ENCODE peak calls at places on chromosome 5, in eight cellular contexts. One of them, this sample, is unnamed.

GRCh38 chr5:170751631-170752030 is 31.9 kb upstream of the GABRP start:
- DNase-seq in IMR-90: no peak
- DNase-seq in choroid plexus epithelial cell: peak
- DNase-seq in AG10803: no peak
- DNase-seq in tibial artery: no peak
- DNase-seq in stomach: no peak
- DNase-seq in foreskin fibroblast: no peak
- DNase-seq in fibroblast of lung: no peak
- DNase-seq in this sample: no peak

GRCh38 chr5:54930736-54931135 is 54.7 kb downstream of the ESM1 start:
- DNase-seq in AG10803: no peak
- DNase-seq in fibroblast of lung: no peak
- DNase-seq in IMR-90: no peak
- DNase-seq in tibial artery: no peak
- DNase-seq in stomach: no peak
- DNase-seq in choroid plexus epithelial cell: no peak
- DNase-seq in foreskin fibroblast: no peak
- DNase-seq in this sample: no peak

GRCh38 chr5:119282628-119283027 is 73.2 kb upstream of the TNFAIP8 start:
- DNase-seq in fibroblast of lung: no peak
- DNase-seq in IMR-90: no peak
- DNase-seq in stomach: no peak
- DNase-seq in tibial artery: no peak
- DNase-seq in choroid plexus epithelial cell: no peak
- DNase-seq in AG10803: no peak
- DNase-seq in foreskin fibroblast: no peak
- DNase-seq in this sample: no peak

GRCh38 chr5:141747646-141748229 is 65.7 kb upstream of the ARAP3 start:
- DNase-seq in foreskin fibroblast: no peak
- DNase-seq in tibial artery: no peak
- DNase-seq in stomach: no peak
- DNase-seq in IMR-90: no peak
- DNase-seq in fibroblast of lung: no peak
- DNase-seq in choroid plexus epithelial cell: no peak
- DNase-seq in AG10803: no peak
- DNase-seq in this sample: no peak

GRCh38 chr5:159465604-159466003 is 135.3 kb upstream of the IL12B start:
- DNase-seq in IMR-90: no peak
- DNase-seq in fibroblast of lung: no peak
- DNase-seq in foreskin fibroblast: no peak
- DNase-seq in AG10803: no peak
- DNase-seq in stomach: no peak
- DNase-seq in choroid plexus epithelial cell: no peak
- DNase-seq in tibial artery: no peak
- DNase-seq in this sample: no peak

GRCh38 chr5:76942581-76942980 is 10.3 kb upstream of the CRHBP start:
- DNase-seq in choroid plexus epithelial cell: peak
- DNase-seq in foreskin fibroblast: peak
- DNase-seq in IMR-90: peak
- DNase-seq in fibroblast of lung: peak
- DNase-seq in stomach: no peak
- DNase-seq in tibial artery: no peak
- DNase-seq in AG10803: peak
- DNase-seq in this sample: no peak

GRCh38 chr5:165920655-165921054 is 2370.8 kb upstream of the WWC1 start:
- DNase-seq in AG10803: no peak
- DNase-seq in stomach: no peak
- DNase-seq in fibroblast of lung: no peak
- DNase-seq in tibial artery: no peak
- DNase-seq in IMR-90: no peak
- DNase-seq in choroid plexus epithelial cell: no peak
- DNase-seq in foreskin fibroblast: no peak
- DNase-seq in this sample: no peak

GRCh38 chr5:30030110-30030509 is 1163.4 kb upstream of the CDH6 start:
- DNase-seq in choroid plexus epithelial cell: no peak
- DNase-seq in tibial artery: no peak
- DNase-seq in IMR-90: no peak
- DNase-seq in stomach: no peak
- DNase-seq in foreskin fibroblast: no peak
- DNase-seq in AG10803: no peak
- DNase-seq in fibroblast of lung: no peak
- DNase-seq in this sample: no peak

GRCh38 chr5:170302729-170303501 is 5.3 kb upstream of the LCP2 start:
- DNase-seq in AG10803: no peak
- DNase-seq in fibroblast of lung: no peak
- DNase-seq in tibial artery: no peak
- DNase-seq in choroid plexus epithelial cell: peak
- DNase-seq in IMR-90: no peak
- DNase-seq in stomach: no peak
- DNase-seq in foreskin fibroblast: no peak
- DNase-seq in this sample: no peak

GRCh38 chr5:109853362-109853761 is 163.6 kb downstream of the MAN2A1 start:
- DNase-seq in IMR-90: no peak
- DNase-seq in AG10803: peak
- DNase-seq in stomach: no peak
- DNase-seq in tibial artery: no peak
- DNase-seq in choroid plexus epithelial cell: peak
- DNase-seq in foreskin fibroblast: peak
- DNase-seq in fibroblast of lung: no peak
- DNase-seq in this sample: no peak

GRCh38 chr5:150582281-150582791 is 58.1 kb upstream of the SYNPO start:
- DNase-seq in tibial artery: peak
- DNase-seq in IMR-90: peak
- DNase-seq in foreskin fibroblast: peak
- DNase-seq in AG10803: peak
- DNase-seq in stomach: peak
- DNase-seq in fibroblast of lung: peak
- DNase-seq in choroid plexus epithelial cell: peak
- DNase-seq in this sample: no peak

DNA sequence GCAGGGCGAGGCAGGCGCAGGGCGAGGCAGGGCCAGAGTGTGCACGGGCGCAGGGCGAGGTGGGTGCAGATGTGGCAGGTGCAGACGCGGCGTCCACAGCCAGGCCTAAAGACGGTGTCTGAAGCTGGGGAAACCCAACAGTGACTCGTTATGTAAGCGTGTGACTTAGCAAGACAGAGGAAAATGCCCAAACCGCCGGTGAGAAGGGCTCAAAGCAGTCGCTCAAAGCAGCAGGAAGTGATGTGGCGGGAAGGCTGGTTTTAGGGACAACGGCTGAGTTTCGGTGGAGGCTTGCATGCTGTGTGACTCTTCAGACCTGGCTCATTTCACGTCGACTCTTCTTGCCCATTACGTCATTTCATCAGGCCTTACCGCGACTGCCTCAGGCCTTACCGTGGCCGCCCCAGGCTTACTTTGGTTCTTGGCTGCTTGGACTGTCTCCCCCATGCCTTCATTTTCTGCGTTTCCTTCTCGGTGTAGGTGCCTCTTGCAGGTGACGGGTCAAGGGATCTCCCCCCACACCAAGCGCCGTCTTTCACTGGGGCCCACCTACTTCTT is 50.5 kb upstream of the EXOC3 start:
- DNase-seq in stomach: peak
- DNase-seq in tibial artery: peak
- DNase-seq in AG10803: peak
- DNase-seq in IMR-90: peak
- DNase-seq in fibroblast of lung: no peak
- DNase-seq in foreskin fibroblast: peak
- DNase-seq in choroid plexus epithelial cell: peak
- DNase-seq in this sample: no peak
- H3K4me3 ChIP-seq in stomach: no peak
- H3K4me3 ChIP-seq in tibial artery: no peak
- H3K4me3 ChIP-seq in AG10803: no peak
- H3K4me3 ChIP-seq in IMR-90: no peak
- H3K4me3 ChIP-seq in fibroblast of lung: no peak
- H3K4me3 ChIP-seq in foreskin fibroblast: no peak
- H3K4me3 ChIP-seq in choroid plexus epithelial cell: no peak
- H3K4me3 ChIP-seq in this sample: no peak

GRCh38 chr5:127299678-127300077 is 9.1 kb downstream of the MEGF10 start:
- DNase-seq in stomach: no peak
- DNase-seq in IMR-90: no peak
- DNase-seq in fibroblast of lung: no peak
- DNase-seq in choroid plexus epithelial cell: peak
- DNase-seq in AG10803: no peak
- DNase-seq in tibial artery: no peak
- DNase-seq in foreskin fibroblast: peak
- DNase-seq in this sample: no peak
- TF ChIP-seq CTCF in stomach: no peak
- TF ChIP-seq CTCF in IMR-90: no peak
- TF ChIP-seq CTCF in fibroblast of lung: no peak
- TF ChIP-seq CTCF in choroid plexus epithelial cell: peak
- TF ChIP-seq CTCF in AG10803: no peak
- TF ChIP-seq CTCF in tibial artery: no peak
- TF ChIP-seq CTCF in foreskin fibroblast: no peak
- TF ChIP-seq CTCF in this sample: no peak

GRCh38 chr5:157994906-157995519 is 136.1 kb upstream of the CLINT1 start:
- DNase-seq in IMR-90: peak
- DNase-seq in foreskin fibroblast: peak
- DNase-seq in fibroblast of lung: peak
- DNase-seq in choroid plexus epithelial cell: peak
- DNase-seq in tibial artery: peak
- DNase-seq in stomach: peak
- DNase-seq in AG10803: peak
- DNase-seq in this sample: no peak
- H3K4me3 ChIP-seq in IMR-90: no peak
- H3K4me3 ChIP-seq in foreskin fibroblast: no peak
- H3K4me3 ChIP-seq in fibroblast of lung: no peak
- H3K4me3 ChIP-seq in choroid plexus epithelial cell: no peak
- H3K4me3 ChIP-seq in tibial artery: no peak
- H3K4me3 ChIP-seq in stomach: no peak
- H3K4me3 ChIP-seq in AG10803: no peak
- H3K4me3 ChIP-seq in this sample: no peak

GRCh38 chr5:23026252-23027170 is 173.4 kb upstream of the CDH12 start:
- DNase-seq in fibroblast of lung: peak
- DNase-seq in IMR-90: no peak
- DNase-seq in AG10803: no peak
- DNase-seq in tibial artery: no peak
- DNase-seq in foreskin fibroblast: peak
- DNase-seq in stomach: no peak
- DNase-seq in choroid plexus epithelial cell: peak
- DNase-seq in this sample: no peak
- TF ChIP-seq CTCF in fibroblast of lung: no peak
- TF ChIP-seq CTCF in IMR-90: no peak
- TF ChIP-seq CTCF in AG10803: no peak
- TF ChIP-seq CTCF in tibial artery: no peak
- TF ChIP-seq CTCF in foreskin fibroblast: no peak
- TF ChIP-seq CTCF in stomach: no peak
- TF ChIP-seq CTCF in choroid plexus epithelial cell: no peak
- TF ChIP-seq CTCF in this sample: no peak

GRCh38 chr5:132013006-132013689 is 1.7 kb upstream of the ACSL6 start:
- DNase-seq in IMR-90: no peak
- DNase-seq in AG10803: no peak
- DNase-seq in fibroblast of lung: no peak
- DNase-seq in foreskin fibroblast: no peak
- DNase-seq in stomach: peak
- DNase-seq in choroid plexus epithelial cell: no peak
- DNase-seq in tibial artery: peak
- DNase-seq in this sample: no peak
- H3K4me3 ChIP-seq in IMR-90: no peak
- H3K4me3 ChIP-seq in AG10803: no peak
- H3K4me3 ChIP-seq in fibroblast of lung: no peak
- H3K4me3 ChIP-seq in foreskin fibroblast: no peak
- H3K4me3 ChIP-seq in stomach: no peak
- H3K4me3 ChIP-seq in choroid plexus epithelial cell: no peak
- H3K4me3 ChIP-seq in tibial artery: no peak
- H3K4me3 ChIP-seq in this sample: no peak

DNA sequence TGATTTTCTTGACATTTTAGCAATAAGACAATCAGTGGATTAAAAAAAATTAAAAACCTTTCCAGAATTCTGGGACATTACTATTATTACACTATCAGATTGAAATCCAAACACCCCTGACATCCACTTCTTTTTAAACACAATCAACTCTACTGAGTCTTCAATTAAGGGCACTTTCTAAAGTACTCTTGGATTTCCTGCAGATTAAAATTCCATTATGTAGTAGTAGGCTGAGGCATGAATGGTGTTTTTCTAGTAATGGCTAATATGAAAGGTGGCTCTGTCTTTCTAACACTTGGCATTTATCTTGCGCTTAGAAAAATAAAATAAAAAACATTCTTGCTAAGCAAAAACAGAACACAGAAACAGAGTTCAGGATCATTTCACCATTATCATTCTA is 107.8 kb downstream of the OXCT1 start:
- DNase-seq in tibial artery: no peak
- DNase-seq in stomach: no peak
- DNase-seq in AG10803: no peak
- DNase-seq in choroid plexus epithelial cell: no peak
- DNase-seq in IMR-90: no peak
- DNase-seq in foreskin fibroblast: no peak
- DNase-seq in fibroblast of lung: no peak
- DNase-seq in this sample: no peak
- TF ChIP-seq CTCF in tibial artery: no peak
- TF ChIP-seq CTCF in stomach: no peak
- TF ChIP-seq CTCF in AG10803: no peak
- TF ChIP-seq CTCF in choroid plexus epithelial cell: no peak
- TF ChIP-seq CTCF in IMR-90: no peak
- TF ChIP-seq CTCF in foreskin fibroblast: no peak
- TF ChIP-seq CTCF in fibroblast of lung: no peak
- TF ChIP-seq CTCF in this sample: no peak

DNA sequence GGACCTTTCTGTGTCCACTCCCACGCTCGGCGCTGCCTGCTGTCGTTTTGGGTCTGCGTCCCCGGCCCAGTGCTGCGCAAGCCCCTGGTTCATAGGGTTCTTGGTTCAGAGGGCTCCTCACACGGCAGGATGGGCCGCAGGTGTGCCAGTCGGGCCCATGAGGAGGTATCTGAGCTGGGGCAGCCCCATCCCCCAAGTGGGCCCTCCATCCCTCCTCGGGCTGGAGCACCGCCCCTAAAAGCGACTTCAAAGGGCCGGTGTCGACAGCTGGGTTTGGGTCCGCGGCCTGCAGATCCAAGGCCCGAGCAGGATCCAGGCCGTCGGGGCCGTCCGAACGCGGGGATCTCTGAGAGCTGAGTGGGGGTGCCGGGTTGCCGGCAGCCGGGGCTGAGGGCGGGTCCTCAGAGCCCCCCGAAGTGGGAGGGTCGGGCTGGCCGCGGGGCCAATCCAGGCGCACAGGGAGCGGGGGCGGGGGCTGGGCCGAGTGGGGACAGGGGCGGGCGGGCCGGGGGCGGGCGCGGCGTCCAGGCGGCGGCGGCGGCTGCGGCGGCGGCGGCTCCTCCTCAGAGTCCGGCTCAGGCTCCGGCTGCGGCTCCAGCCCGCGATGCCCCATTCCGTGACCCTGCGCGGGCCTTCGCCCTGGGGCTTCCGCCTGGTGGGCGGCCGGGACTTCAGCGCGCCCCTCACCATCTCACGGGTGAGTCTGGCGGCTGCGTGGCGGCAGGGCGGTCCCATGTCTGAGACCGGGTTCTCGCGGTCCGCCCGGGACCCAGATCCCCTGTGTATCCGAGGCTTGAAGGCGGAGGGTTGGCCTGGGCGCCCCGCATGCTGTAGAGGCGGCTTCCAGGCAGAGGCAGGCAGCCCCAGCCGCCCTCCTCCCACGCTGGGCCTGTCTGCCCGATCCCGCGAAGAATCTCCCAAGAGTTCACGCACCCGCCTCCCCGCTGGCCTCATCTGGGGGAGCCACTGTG is at the start of gene PDLIM4:
- DNase-seq in IMR-90: no peak
- DNase-seq in tibial artery: peak
- DNase-seq in choroid plexus epithelial cell: peak
- DNase-seq in fibroblast of lung: peak
- DNase-seq in stomach: no peak
- DNase-seq in foreskin fibroblast: no peak
- DNase-seq in AG10803: no peak
- DNase-seq in this sample: no peak
- H3K4me3 ChIP-seq in IMR-90: peak
- H3K4me3 ChIP-seq in tibial artery: peak
- H3K4me3 ChIP-seq in choroid plexus epithelial cell: peak
- H3K4me3 ChIP-seq in fibroblast of lung: peak
- H3K4me3 ChIP-seq in stomach: peak
- H3K4me3 ChIP-seq in foreskin fibroblast: peak
- H3K4me3 ChIP-seq in AG10803: peak
- H3K4me3 ChIP-seq in this sample: peak

GRCh38 chr5:533243-534005 is 9.2 kb upstream of the SLC9A3 start:
- DNase-seq in tibial artery: no peak
- DNase-seq in fibroblast of lung: no peak
- DNase-seq in stomach: no peak
- DNase-seq in choroid plexus epithelial cell: no peak
- DNase-seq in IMR-90: no peak
- DNase-seq in foreskin fibroblast: no peak
- DNase-seq in AG10803: no peak
- DNase-seq in this sample: no peak
- TF ChIP-seq CTCF in tibial artery: no peak
- TF ChIP-seq CTCF in fibroblast of lung: no peak
- TF ChIP-seq CTCF in stomach: no peak
- TF ChIP-seq CTCF in choroid plexus epithelial cell: no peak
- TF ChIP-seq CTCF in IMR-90: no peak
- TF ChIP-seq CTCF in foreskin fibroblast: no peak
- TF ChIP-seq CTCF in AG10803: no peak
- TF ChIP-seq CTCF in this sample: no peak

This sample was measured in esophagus muscularis mucosa.